ENCODE peak calls at places on chromosome 1, in four cellular contexts. S is AG09309; J is CD8-positive, alpha-beta T cell; O is activated CD4-positive, alpha-beta T cell treated with anti-CD3 and anti-CD28 coated beads for 24 hours. B is an unnamed sample.

GRCh38 chr1:147479864-147480564 is 61.3 kb upstream of the BCL9 start:
- DNase-seq in O (no peak), J (no peak), S (no peak), B (no peak)

GRCh38 chr1:7290971-7291970 is 479.8 kb upstream of the VAMP3 start:
- DNase-seq in S (no peak), J (no peak), O (no peak), B (no peak)

GRCh38 chr1:206557636-206558473 is 50.5 kb downstream of the RASSF5 start:
- DNase-seq in O (no peak), J (peak), S (no peak), B (peak)

GRCh38 chr1:158019177-158019868 is 25.9 kb downstream of the KIRREL1 start:
- DNase-seq in S (peak), O (no peak), J (no peak), B (no peak)

GRCh38 chr1:59026472-59026948 is 242.7 kb upstream of the JUN start:
- DNase-seq in S (peak), J (no peak), O (no peak), B (no peak)

GRCh38 chr1:3467096-3468036 is 12.9 kb downstream of the ARHGEF16 start:
- DNase-seq in J (no peak), O (no peak), S (no peak), B (no peak)

GRCh38 chr1:2611034-2611501 is 21.7 kb downstream of the MMEL1 start:
- DNase-seq in O (no peak), S (no peak), J (no peak), B (no peak)

GRCh38 chr1:4022715-4023114 is 122.6 kb upstream of the C1orf174 start:
- DNase-seq in J (no peak), O (no peak), S (no peak), B (no peak)

GRCh38 chr1:62271932-62272728 is 47.1 kb downstream of the KANK4 start:
- DNase-seq in S (no peak), J (peak), O (peak), B (peak)

GRCh38 chr1:206911064-206911663 is 10.6 kb downstream of the FCMR start:
- DNase-seq in J (no peak), S (peak), O (no peak), B (peak)

GRCh38 chr1:172977296-172978027 is 73.3 kb downstream of the TNFSF18 start:
- DNase-seq in O (no peak), S (no peak), J (no peak), B (no peak)

GRCh38 chr1:246365708-246366107 is 141.4 kb downstream of the SMYD3 start:
- DNase-seq in O (no peak), J (no peak), S (no peak), B (no peak)

GRCh38 chr1:35269190-35269988 is 880 bp downstream of the ZMYM4 start:
- DNase-seq in S (no peak), J (no peak), O (no peak), B (no peak)

GRCh38 chr1:234722267-234722704 is 112.3 kb upstream of the IRF2BP2 start:
- DNase-seq in J (no peak), S (no peak), O (no peak), B (no peak)

GRCh38 chr1:30617161-30617560 is 106.2 kb downstream of the MATN1 start:
- DNase-seq in S (no peak), O (no peak), J (no peak), B (no peak)

GRCh38 chr1:13801232-13801631 is 101.2 kb downstream of the PRDM2 start:
- DNase-seq in O (no peak), J (no peak), S (no peak), B (no peak)

GRCh38 chr1:24118410-24119242 is 6.7 kb upstream of the MYOM3 start:
- DNase-seq in S (no peak), O (no peak), J (no peak), B (no peak)

GRCh38 chr1:198495635-198496034 is 44.8 kb downstream of the ATP6V1G3 start:
- DNase-seq in O (no peak), J (no peak), S (no peak), B (no peak)

GRCh38 chr1:56287736-56288135 is 291.6 kb downstream of the PLPP3 start:
- DNase-seq in S (no peak), J (no peak), O (no peak), B (no peak)

B was measured in activated CD4-positive, alpha-beta memory T cell treated with anti-CD3 and anti-CD28 coated beads, Interleukin-2, amount 10 ng/mL, durations not matched to agents 7 days and 5 days.